ENCODE peak calls at places on chromosome 14, in six cellular contexts. One of them, this sample, is unnamed. For H3K27me3, the result is how much of the 10 kb centered on the place peaks cover.

GRCh38 chr14:36660736-36661505 is 739 bp upstream of the PAX9 start:
- DNase-seq in K562: no peak
- DNase-seq in HepG2: no peak
- DNase-seq in GM12878: no peak
- DNase-seq in SK-N-SH: no peak
- DNase-seq in H1: no peak
- DNase-seq in this sample: no peak

GRCh38 chr14:56004807-56005579 is 113.2 kb upstream of the PELI2 start:
- DNase-seq in H1: peak
- DNase-seq in SK-N-SH: no peak
- DNase-seq in HepG2: no peak
- DNase-seq in GM12878: peak
- DNase-seq in K562: no peak
- DNase-seq in this sample: no peak

GRCh38 chr14:34797747-34798583 is 77.2 kb downstream of the BAZ1A start:
- DNase-seq in SK-N-SH: no peak
- DNase-seq in K562: peak
- DNase-seq in HepG2: peak
- DNase-seq in H1: no peak
- DNase-seq in GM12878: no peak
- DNase-seq in this sample: no peak

GRCh38 chr14:101446387-101446969 is 114.8 kb upstream of the DIO3 start:
- DNase-seq in HepG2: no peak
- DNase-seq in K562: no peak
- DNase-seq in H1: no peak
- DNase-seq in GM12878: no peak
- DNase-seq in SK-N-SH: no peak
- DNase-seq in this sample: no peak

GRCh38 chr14:106586098-106586704 is 1059.8 kb downstream of the TMEM121 start:
- DNase-seq in SK-N-SH: peak
- DNase-seq in K562: peak
- DNase-seq in H1: no peak
- DNase-seq in HepG2: peak
- DNase-seq in GM12878: no peak
- DNase-seq in this sample: peak

GRCh38 chr14:92890830-92891598 is 31.9 kb upstream of the CHGA start:
- DNase-seq in K562: no peak
- DNase-seq in SK-N-SH: no peak
- DNase-seq in GM12878: no peak
- DNase-seq in HepG2: no peak
- DNase-seq in H1: no peak
- DNase-seq in this sample: no peak

GRCh38 chr14:99420711-99421110 is 59.9 kb downstream of the SETD3 start:
- DNase-seq in H1: no peak
- DNase-seq in SK-N-SH: no peak
- DNase-seq in K562: peak
- DNase-seq in HepG2: no peak
- DNase-seq in GM12878: no peak
- DNase-seq in this sample: no peak

GRCh38 chr14:63986789-63987533 is 134.2 kb downstream of the SYNE2 start:
- DNase-seq in SK-N-SH: no peak
- DNase-seq in GM12878: no peak
- DNase-seq in H1: no peak
- DNase-seq in K562: no peak
- DNase-seq in HepG2: no peak
- DNase-seq in this sample: no peak

GRCh38 chr14:100891051-100891450 is 12.5 kb downstream of the RTL1 start:
- DNase-seq in HepG2: no peak
- DNase-seq in SK-N-SH: no peak
- DNase-seq in K562: no peak
- DNase-seq in H1: no peak
- DNase-seq in GM12878: no peak
- DNase-seq in this sample: no peak

GRCh38 chr14:37253905-37254304 is 56.2 kb downstream of the MIPOL1 start:
- DNase-seq in GM12878: no peak
- DNase-seq in K562: no peak
- DNase-seq in H1: no peak
- DNase-seq in SK-N-SH: no peak
- DNase-seq in HepG2: no peak
- DNase-seq in this sample: no peak

GRCh38 chr14:36097356-36097755 is 79.2 kb downstream of the PTCSC3 start:
- DNase-seq in SK-N-SH: no peak
- DNase-seq in K562: no peak
- DNase-seq in HepG2: no peak
- DNase-seq in GM12878: no peak
- DNase-seq in H1: no peak
- DNase-seq in this sample: no peak

GRCh38 chr14:44589180-44589579 is 82.1 kb upstream of the FSCB start:
- DNase-seq in HepG2: no peak
- DNase-seq in GM12878: no peak
- DNase-seq in SK-N-SH: no peak
- DNase-seq in H1: no peak
- DNase-seq in K562: no peak
- DNase-seq in this sample: no peak

GRCh38 chr14:70152704-70153103 is 36.0 kb downstream of the SLC8A3 start:
- DNase-seq in HepG2: no peak
- DNase-seq in GM12878: no peak
- DNase-seq in H1: no peak
- DNase-seq in K562: no peak
- DNase-seq in SK-N-SH: peak
- DNase-seq in this sample: no peak

GRCh38 chr14:38762845-38763244 is 340.2 kb downstream of the SEC23A start:
- DNase-seq in SK-N-SH: no peak
- DNase-seq in H1: no peak
- DNase-seq in GM12878: no peak
- DNase-seq in HepG2: no peak
- DNase-seq in K562: no peak
- DNase-seq in this sample: no peak

GRCh38 chr14:85319998-85320397 is 209.9 kb upstream of the FLRT2 start:
- DNase-seq in H1: no peak
- DNase-seq in SK-N-SH: no peak
- DNase-seq in HepG2: no peak
- DNase-seq in K562: no peak
- DNase-seq in GM12878: no peak
- DNase-seq in this sample: no peak

GRCh38 chr14:32896979-32897723 is 41.5 kb upstream of the NPAS3 start:
- DNase-seq in SK-N-SH: no peak
- DNase-seq in K562: no peak
- DNase-seq in HepG2: peak
- DNase-seq in GM12878: no peak
- DNase-seq in H1: no peak
- DNase-seq in this sample: no peak
- H3K27ac ChIP-seq in SK-N-SH: no peak
- H3K27ac ChIP-seq in K562: no peak
- H3K27ac ChIP-seq in HepG2: no peak
- H3K27ac ChIP-seq in GM12878: no peak
- H3K27ac ChIP-seq in H1: no peak
- H3K27ac ChIP-seq in this sample: no peak

GRCh38 chr14:23399136-23399535 is 8.9 kb downstream of the MYH6 start:
- DNase-seq in K562: no peak
- DNase-seq in H1: no peak
- DNase-seq in HepG2: no peak
- DNase-seq in GM12878: no peak
- DNase-seq in SK-N-SH: no peak
- DNase-seq in this sample: no peak
- H3K27me3 ChIP-seq in K562: under half
- H3K27me3 ChIP-seq in H1: under half
- H3K27me3 ChIP-seq in HepG2: half or more
- H3K27me3 ChIP-seq in GM12878: under half
- H3K27me3 ChIP-seq in SK-N-SH: under half
- H3K27me3 ChIP-seq in this sample: under half

DNA sequence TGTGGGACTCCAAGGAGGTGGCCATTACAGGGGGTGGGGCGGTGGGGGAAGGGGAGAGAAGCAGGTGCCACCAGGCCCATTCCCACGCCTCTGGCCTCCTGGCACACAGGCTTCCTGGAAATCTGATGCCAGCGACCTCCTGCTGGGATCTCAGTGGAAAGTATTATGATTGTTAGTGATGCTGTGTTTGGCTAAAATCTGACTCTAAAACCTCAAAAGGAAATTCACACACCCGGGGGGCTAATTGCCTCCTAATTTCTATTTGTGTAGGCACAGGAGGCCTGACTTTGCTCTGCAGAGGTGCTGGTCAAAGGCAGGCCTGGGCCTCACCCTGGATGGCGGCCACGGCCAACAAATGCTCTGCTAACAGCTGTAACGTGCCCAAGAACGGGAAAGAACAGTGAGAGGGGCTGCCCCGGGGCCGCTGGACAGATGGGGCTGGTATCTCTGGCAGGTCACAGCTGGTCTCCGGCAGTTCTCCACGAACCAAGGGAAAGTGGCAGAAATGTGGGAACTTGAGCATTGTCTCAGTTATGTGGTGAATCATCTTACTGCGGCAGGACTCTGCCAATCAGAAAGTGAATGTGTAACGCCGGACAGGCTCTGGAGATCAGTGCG is 14.3 kb downstream of the FAM181A start:
- DNase-seq in SK-N-SH: no peak
- DNase-seq in K562: no peak
- DNase-seq in H1: no peak
- DNase-seq in GM12878: no peak
- DNase-seq in HepG2: no peak
- DNase-seq in this sample: no peak
- TF ChIP-seq GABPA in SK-N-SH: no peak
- TF ChIP-seq GABPA in K562: no peak
- TF ChIP-seq GABPA in H1: no peak
- TF ChIP-seq GABPA in GM12878: no peak
- TF ChIP-seq GABPA in HepG2: no peak
- TF ChIP-seq GABPA in this sample: no peak

DNA sequence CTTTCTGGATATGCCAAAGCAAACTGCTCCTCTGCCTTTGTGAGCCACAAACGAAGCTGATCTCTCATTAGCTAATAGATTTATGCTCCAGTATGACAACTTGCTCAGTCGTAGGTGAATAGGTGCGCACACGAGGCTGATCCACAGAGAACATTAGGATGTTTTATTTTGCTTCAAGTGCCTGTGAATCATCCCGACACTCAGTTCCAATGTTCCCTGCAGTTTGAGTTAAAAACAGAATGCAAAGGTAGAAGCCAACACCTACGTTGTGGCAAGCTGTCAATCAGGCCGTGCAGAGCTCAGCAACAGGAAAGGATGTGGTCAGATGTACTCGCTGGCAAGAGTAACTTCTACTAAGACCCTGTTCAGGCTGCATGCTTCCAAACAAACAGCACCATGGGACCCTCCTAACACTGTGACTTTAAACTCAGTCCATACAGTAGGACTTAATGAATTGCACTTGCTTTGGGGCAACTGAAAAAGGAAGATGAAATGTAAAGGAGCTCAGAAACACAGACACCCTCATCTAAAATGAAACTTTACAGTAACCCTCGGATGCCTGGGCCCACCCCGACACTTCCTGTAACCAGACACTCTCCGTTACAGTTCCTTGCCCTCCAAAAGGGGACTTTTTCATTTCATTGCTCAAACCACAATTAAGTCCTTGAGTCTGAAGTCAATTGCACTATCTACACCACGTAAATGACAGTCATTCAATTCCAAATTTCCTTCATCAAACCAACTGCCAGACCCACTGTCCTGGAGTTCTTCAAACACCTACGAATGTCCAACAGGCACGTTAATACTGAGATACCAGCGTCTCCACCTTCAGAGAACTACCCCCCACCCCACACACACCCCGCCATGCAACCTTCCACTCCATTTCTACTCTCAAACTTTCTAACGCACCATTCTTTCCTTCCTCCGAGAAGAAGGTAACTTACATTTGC is 1.6 kb downstream of the CCDC88C start:
- DNase-seq in GM12878: peak
- DNase-seq in HepG2: no peak
- DNase-seq in K562: no peak
- DNase-seq in SK-N-SH: no peak
- DNase-seq in H1: no peak
- DNase-seq in this sample: no peak
- H3K27ac ChIP-seq in GM12878: peak
- H3K27ac ChIP-seq in HepG2: peak
- H3K27ac ChIP-seq in K562: peak
- H3K27ac ChIP-seq in SK-N-SH: no peak
- H3K27ac ChIP-seq in H1: no peak
- H3K27ac ChIP-seq in this sample: peak

DNA sequence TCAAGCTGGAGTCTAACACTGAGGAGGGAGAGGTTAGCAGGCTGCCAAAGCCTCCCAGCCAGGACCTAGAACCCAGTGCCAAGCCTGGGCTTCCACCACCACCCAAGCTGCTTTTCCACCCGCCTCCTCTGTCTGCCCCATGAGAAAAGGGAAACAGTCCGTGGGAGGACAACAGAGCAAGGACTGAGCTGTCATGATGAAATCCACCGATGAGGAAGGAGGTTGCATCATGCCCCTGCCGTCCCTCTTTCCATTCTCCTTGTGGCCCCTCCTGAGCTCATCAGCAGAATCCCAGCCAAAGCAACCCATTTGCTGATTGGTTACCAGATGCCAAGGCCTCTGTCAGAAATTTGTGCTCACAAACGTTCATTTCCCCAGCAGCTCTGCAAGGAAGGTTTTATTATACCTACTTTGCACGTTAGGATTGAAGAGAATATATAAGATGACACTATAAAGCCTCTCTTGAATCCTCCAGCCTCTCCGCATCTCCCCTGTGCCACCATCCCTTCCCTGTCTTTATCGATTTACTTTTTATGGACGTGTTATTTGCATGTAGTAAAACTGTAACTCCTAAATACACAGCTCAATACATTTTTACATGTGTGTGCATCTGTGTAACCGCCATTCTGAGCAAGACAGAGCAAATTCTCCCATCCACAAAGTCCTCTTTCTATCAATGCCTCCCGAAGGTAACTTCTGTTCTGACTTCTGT is 6.3 kb upstream of the SERPINA1 start:
- DNase-seq in SK-N-SH: no peak
- DNase-seq in GM12878: no peak
- DNase-seq in HepG2: peak
- DNase-seq in H1: no peak
- DNase-seq in K562: no peak
- DNase-seq in this sample: peak
- H3K27me3 ChIP-seq in SK-N-SH: under half
- H3K27me3 ChIP-seq in GM12878: under half
- H3K27me3 ChIP-seq in HepG2: under half
- H3K27me3 ChIP-seq in H1: under half
- H3K27me3 ChIP-seq in K562: under half
- H3K27me3 ChIP-seq in this sample: under half

This sample was measured in HL-60.